ENCODE peak calls at places on chromosomes 5 and 9, in four cellular contexts. One of them, this sample, is unnamed.

GRCh38 chr5:141850183-141850768 is 27.9 kb downstream of the PCDH1 start:
- DNase-seq in Panc1: no peak
- DNase-seq in A549: peak; percentile 29
- DNase-seq in lung: peak; percentile 46
- DNase-seq in this sample: no peak

GRCh38 chr9:137690939-137691647 is 72.3 kb downstream of the EHMT1 start:
- DNase-seq in A549: no peak
- DNase-seq in lung: no peak
- DNase-seq in Panc1: no peak
- DNase-seq in this sample: no peak

GRCh38 chr9:132410642-132411041 is 631 bp downstream of the CFAP77 start:
- DNase-seq in Panc1: no peak
- DNase-seq in A549: no peak
- DNase-seq in lung: no peak
- DNase-seq in this sample: peak; percentile 73

GRCh38 chr9:123391946-123392345 is 35.9 kb downstream of the CRB2 start:
- DNase-seq in lung: no peak
- DNase-seq in A549: no peak
- DNase-seq in Panc1: no peak
- DNase-seq in this sample: no peak

GRCh38 chr9:125099816-125100215 is 43.5 kb downstream of the SCAI start:
- DNase-seq in lung: peak; percentile 38
- DNase-seq in Panc1: no peak
- DNase-seq in A549: no peak
- DNase-seq in this sample: no peak

GRCh38 chr5:51968756-51969155 is 585.5 kb downstream of the ISL1 start:
- DNase-seq in A549: no peak
- DNase-seq in lung: no peak
- DNase-seq in Panc1: no peak
- DNase-seq in this sample: no peak

GRCh38 chr5:61313960-61314681 is 17.9 kb upstream of the ZSWIM6 start:
- DNase-seq in lung: no peak
- DNase-seq in Panc1: peak; percentile 98
- DNase-seq in A549: peak; percentile 80
- DNase-seq in this sample: no peak

GRCh38 chr9:134437417-134438203 is 111.4 kb downstream of the RXRA start:
- DNase-seq in Panc1: no peak
- DNase-seq in A549: no peak
- DNase-seq in lung: no peak
- DNase-seq in this sample: no peak

GRCh38 chr5:31823477-31823876 is 184.5 kb downstream of the PDZD2 start:
- DNase-seq in Panc1: no peak
- DNase-seq in lung: no peak
- DNase-seq in A549: no peak
- DNase-seq in this sample: no peak

GRCh38 chr9:18320046-18320445 is 153.9 kb upstream of the ADAMTSL1 start:
- DNase-seq in lung: no peak
- DNase-seq in Panc1: no peak
- DNase-seq in A549: no peak
- DNase-seq in this sample: no peak

DNA sequence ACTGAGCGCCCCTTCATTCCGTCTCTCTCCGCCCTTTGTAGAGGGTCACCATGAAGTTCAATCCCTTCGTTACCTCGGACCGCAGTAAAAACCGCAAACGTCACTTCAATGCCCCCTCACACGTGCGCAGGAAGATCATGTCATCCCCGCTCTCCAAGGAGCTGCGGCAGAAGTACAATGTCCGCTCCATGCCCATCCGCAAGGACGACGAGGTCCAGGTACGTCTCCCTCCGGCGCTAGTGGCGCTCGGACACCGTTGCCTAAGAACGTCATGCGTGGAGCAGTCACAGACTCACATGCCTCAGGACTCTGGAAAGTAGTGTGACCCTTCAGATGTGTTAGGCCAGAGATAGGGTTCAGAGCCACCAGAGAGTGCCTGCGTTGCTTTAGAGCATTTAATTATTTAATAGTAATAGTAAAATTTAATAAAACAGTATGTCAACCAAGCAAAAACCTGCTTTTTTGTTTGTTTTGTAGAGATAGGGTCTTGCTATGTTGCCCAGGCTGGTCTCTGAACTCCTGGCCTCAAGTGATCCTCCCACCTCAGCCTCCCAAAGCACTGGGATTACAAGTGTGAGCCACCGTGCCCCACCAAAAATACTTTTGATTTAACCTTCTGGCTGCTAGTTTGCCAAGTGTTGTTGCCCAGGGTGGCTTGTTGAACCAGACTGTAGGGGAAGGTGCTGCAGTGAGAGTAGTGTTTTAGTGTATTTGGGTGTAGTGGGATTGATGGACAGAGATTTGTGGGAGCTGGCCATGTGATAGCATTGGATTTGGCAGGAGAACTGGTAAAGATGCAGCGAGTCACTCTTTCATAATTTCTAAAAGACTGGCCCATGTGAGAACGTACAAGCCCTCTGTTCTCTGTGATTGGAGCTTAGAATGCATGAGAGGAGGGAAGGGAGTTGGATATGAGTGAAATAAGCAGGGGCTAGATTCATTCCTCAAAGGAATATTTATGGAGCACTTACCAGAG is 888 bp downstream of the RPL26L1 start:
- DNase-seq in lung: no peak
- DNase-seq in A549: no peak
- DNase-seq in Panc1: no peak
- DNase-seq in this sample: peak; percentile 79
- H3K4me1 ChIP-seq in lung: peaks cover 10% of the 10 kb centered on the region
- H3K4me1 ChIP-seq in A549: peaks cover 41% of the 10 kb centered on the region
- H3K4me1 ChIP-seq in Panc1: peaks cover 18% of the 10 kb centered on the region
- H3K4me1 ChIP-seq in this sample: peaks cover 6% of the 10 kb centered on the region

GRCh38 chr5:178778919-178779318 is 48.5 kb upstream of the ZNF354A start:
- DNase-seq in Panc1: no peak
- DNase-seq in lung: no peak
- DNase-seq in A549: no peak
- DNase-seq in this sample: no peak
- H3K9me3 ChIP-seq in Panc1: no peaks in the 10 kb centered on the region
- H3K9me3 ChIP-seq in lung: no peaks in the 10 kb centered on the region
- H3K9me3 ChIP-seq in A549: peaks cover 14% of the 10 kb centered on the region
- H3K9me3 ChIP-seq in this sample: no peaks in the 10 kb centered on the region

DNA sequence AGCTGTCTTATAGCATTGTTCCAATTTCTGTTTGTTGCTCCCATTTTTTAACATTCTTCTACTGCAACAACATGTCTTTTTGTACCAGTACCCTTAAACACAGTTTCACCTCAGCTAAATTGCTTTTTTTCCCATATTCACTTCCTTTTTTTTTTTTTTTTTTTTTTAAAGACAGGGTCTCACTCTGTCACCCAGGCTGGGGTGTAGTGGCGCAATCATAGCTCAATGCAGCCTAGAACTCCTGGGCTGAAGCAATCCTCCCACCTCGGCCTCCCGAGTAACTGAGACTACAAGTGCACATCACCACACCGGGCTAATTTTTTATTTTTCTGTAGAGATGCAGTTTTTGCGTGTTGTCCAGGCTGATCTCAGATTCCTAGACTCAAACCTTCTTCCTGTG is 161.3 kb downstream of the NIPBL start:
- DNase-seq in lung: no peak
- DNase-seq in A549: no peak
- DNase-seq in Panc1: no peak
- DNase-seq in this sample: no peak
- H3K4me3 ChIP-seq in lung: no peak overlapping the region
- H3K4me3 ChIP-seq in A549: no peak overlapping the region
- H3K4me3 ChIP-seq in Panc1: no peak overlapping the region
- H3K4me3 ChIP-seq in this sample: no peak overlapping the region

DNA sequence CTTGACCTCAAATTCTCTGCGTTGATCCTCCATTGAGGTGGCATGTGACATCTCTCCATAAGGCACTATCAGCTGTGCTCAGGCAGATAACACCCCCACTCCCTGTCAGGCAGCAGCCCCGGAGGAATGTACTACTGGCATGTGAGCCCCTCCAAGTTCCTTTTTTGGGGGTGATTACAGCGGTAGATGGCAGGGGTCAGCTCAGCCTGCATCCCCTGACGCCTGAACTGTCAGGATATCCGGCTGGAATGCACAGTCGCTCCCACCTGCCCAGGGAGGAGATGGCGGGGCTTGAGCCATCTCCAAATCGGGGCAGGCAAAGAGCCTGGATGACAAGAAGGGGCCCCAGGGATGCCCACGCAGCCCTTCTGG is 40.8 kb downstream of the FAM78A start:
- DNase-seq in Panc1: no peak
- DNase-seq in A549: no peak
- DNase-seq in lung: no peak
- DNase-seq in this sample: no peak
- H3K4me1 ChIP-seq in Panc1: no peaks in the 10 kb centered on the region
- H3K4me1 ChIP-seq in A549: no peaks in the 10 kb centered on the region
- H3K4me1 ChIP-seq in lung: peaks cover 10% of the 10 kb centered on the region
- H3K4me1 ChIP-seq in this sample: peaks cover 39% of the 10 kb centered on the region

GRCh38 chr5:180848878-180849277 is 12.2 kb downstream of the ZFP62 start:
- DNase-seq in lung: no peak
- DNase-seq in Panc1: no peak
- DNase-seq in A549: peak; percentile 17
- DNase-seq in this sample: no peak
- H3K9me3 ChIP-seq in lung: peaks cover 9% of the 10 kb centered on the region
- H3K9me3 ChIP-seq in Panc1: peaks cover 74% of the 10 kb centered on the region
- H3K9me3 ChIP-seq in A549: peaks cover 99% of the 10 kb centered on the region
- H3K9me3 ChIP-seq in this sample: peaks cover 29% of the 10 kb centered on the region